ENCODE peak calls at places on chromosomes 3 and 15, in ten cellular contexts. O, S, G, M, A, U, D, C, Q and E are unnamed samples.

GRCh38 chr15:87287156-87287555 is 969.4 kb downstream of the NTRK3 start:
- DNase-seq in O (no peak), S (no peak), G (peak; percentile 83), M (no peak), A (no peak), U (no peak), D (peak; percentile 38), C (no peak), Q (peak; percentile 75), E (no peak)

GRCh38 chr15:62889734-62890505 is 152.6 kb upstream of the TPM1 start:
- DNase-seq in O (no peak), S (no peak), G (peak; percentile 66), M (no peak), A (peak; percentile 49), U (no peak), D (peak; percentile 73), C (no peak), Q (peak; percentile 73), E (no peak)

GRCh38 chr15:101008158-101009139 is 89.3 kb downstream of the LRRK1 start:
- DNase-seq in O (peak; percentile 91), S (peak; percentile 90), G (peak; percentile 86), M (peak; percentile 41), A (peak; percentile 66), U (peak; percentile 92), D (peak; percentile 71), C (peak; percentile 81), Q (peak; percentile 68), E (peak; percentile 87)

GRCh38 chr15:85443593-85444328 is 63.4 kb downstream of the AKAP13 start:
- DNase-seq in O (no peak), S (no peak), G (peak; percentile 70), M (no peak), A (no peak), U (no peak), D (peak; percentile 65), C (no peak), Q (peak; percentile 96), E (no peak)

GRCh38 chr3:61876797-61877196 is 315.4 kb downstream of the PTPRG start:
- DNase-seq in O (no peak), S (no peak), G (peak; percentile 93), M (no peak), A (no peak), U (no peak), D (peak; percentile 78), C (no peak), Q (no peak), E (no peak)

GRCh38 chr3:37768107-37768809 is 93.4 kb upstream of the CTDSPL start:
- DNase-seq in O (peak; percentile 70), S (no peak), G (peak; percentile 90), M (no peak), A (no peak), U (no peak), D (peak; percentile 23), C (no peak), Q (peak; percentile 66), E (no peak)

GRCh38 chr3:63364495-63364894 is 86.4 kb downstream of the SYNPR start:
- DNase-seq in O (no peak), S (no peak), G (peak; percentile 63), M (no peak), A (no peak), U (no peak), D (peak; percentile 67), C (no peak), Q (peak; percentile 60), E (no peak)

GRCh38 chr3:67384790-67385397 is 269.5 kb downstream of the SUCLG2 start:
- DNase-seq in O (peak; percentile 29), S (peak; percentile 39), G (peak; percentile 78), M (no peak), A (no peak), U (peak; percentile 77), D (peak; percentile 74), C (no peak), Q (peak; percentile 46), E (peak; percentile 26)

GRCh38 chr15:97563516-97563915 is 397.0 kb upstream of the ARRDC4 start:
- DNase-seq in O (no peak), S (no peak), G (no peak), M (no peak), A (no peak), U (no peak), D (no peak), C (no peak), Q (no peak), E (no peak)

GRCh38 chr15:52653451-52653964 is 25.7 kb downstream of the ATOSA start:
- DNase-seq in O (no peak), S (no peak), G (peak; percentile 91), M (no peak), A (no peak), U (no peak), D (peak; percentile 90), C (no peak), Q (peak; percentile 96), E (no peak)

GRCh38 chr3:2711081-2711480 is 399.1 kb downstream of the IL5RA start:
- DNase-seq in O (no peak), S (no peak), G (no peak), M (no peak), A (no peak), U (no peak), D (no peak), C (no peak), Q (no peak), E (no peak)

GRCh38 chr3:2714856-2715255 is 395.3 kb downstream of the IL5RA start:
- DNase-seq in O (no peak), S (no peak), G (no peak), M (no peak), A (no peak), U (no peak), D (no peak), C (no peak), Q (no peak), E (no peak)

DNA sequence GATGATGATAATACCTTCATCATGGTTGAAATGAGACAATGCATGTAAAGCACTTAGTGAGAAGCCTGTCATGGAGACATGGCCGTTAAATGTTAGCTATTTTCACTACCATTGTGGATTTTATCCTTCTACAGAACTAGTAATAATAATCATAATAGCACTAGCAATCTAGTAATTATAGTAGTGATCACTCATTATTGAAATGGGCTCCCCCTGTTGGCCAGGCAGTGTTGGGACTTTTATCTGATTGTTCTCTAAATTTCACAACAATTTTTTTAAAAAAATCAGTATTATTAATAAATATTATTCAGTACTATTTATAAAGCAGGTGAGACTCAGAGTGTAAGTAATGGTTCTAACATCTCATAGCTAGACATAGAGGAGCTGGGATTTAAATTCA is 396.3 kb downstream of the IL5RA start:
- DNase-seq in O (no peak), S (no peak), G (peak; percentile 8), M (no peak), A (no peak), U (no peak), D (no peak), C (no peak), Q (no peak), E (no peak)
- TF ChIP-seq CTCF in O (no peak), S (peak; percentile 38), G (peak; percentile 44), M (no peak), A (no peak), U (peak; percentile 76), D (no peak), C (no peak), Q (no peak), E (peak; percentile 38)

DNA sequence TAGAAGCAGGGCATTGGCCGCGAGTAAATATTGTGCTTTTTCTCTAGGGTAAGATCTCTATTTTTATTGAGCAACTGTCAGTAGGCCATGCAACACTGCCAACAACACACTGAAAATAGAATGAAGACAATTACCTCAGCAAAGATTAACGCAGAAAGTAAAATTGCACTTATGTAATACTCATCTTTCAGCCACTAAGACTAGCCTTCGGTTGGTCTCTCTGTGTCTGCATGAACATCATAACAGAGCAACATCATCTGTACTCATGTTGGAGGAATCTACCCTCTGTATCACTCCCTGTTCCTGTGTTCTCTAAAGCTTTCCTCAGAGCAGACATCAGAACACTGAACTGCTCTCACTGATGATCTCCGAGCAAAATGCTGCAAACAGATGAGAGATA is 8.6 kb upstream of the LRRC3B start:
- DNase-seq in O (no peak), S (no peak), G (no peak), M (no peak), A (no peak), U (no peak), D (no peak), C (no peak), Q (no peak), E (no peak)
- TF ChIP-seq CTCF in O (no peak), S (no peak), G (no peak), M (no peak), A (no peak), U (no peak), D (no peak), C (no peak), Q (no peak), E (no peak)

GRCh38 chr3:66001626-66002025 is 37.1 kb downstream of the MAGI1 start:
- DNase-seq in O (no peak), S (no peak), G (no peak), M (no peak), A (no peak), U (no peak), D (no peak), C (no peak), Q (no peak), E (no peak)
- TF ChIP-seq CTCF in O (no peak), S (no peak), G (no peak), M (no peak), A (no peak), U (no peak), D (no peak), C (no peak), Q (no peak), E (no peak)

GRCh38 chr15:74820056-74820455 is 6.4 kb upstream of the CPLX3 start:
- DNase-seq in O (no peak), S (no peak), G (no peak), M (no peak), A (no peak), U (no peak), D (no peak), C (no peak), Q (no peak), E (no peak)

GRCh38 chr15:74815961-74816360 is 3.3 kb downstream of the LMAN1L start:
- DNase-seq in O (no peak), S (no peak), G (no peak), M (no peak), A (no peak), U (no peak), D (no peak), C (no peak), Q (no peak), E (no peak)

GRCh38 chr15:74816624-74817369 is 4.2 kb downstream of the LMAN1L start:
- DNase-seq in O (no peak), S (no peak), G (no peak), M (no peak), A (no peak), U (no peak), D (no peak), C (no peak), Q (peak; percentile 9), E (no peak)

GRCh38 chr15:74815121-74815933 is 2.7 kb downstream of the LMAN1L start:
- DNase-seq in O (peak; percentile 88), S (no peak), G (no peak), M (no peak), A (no peak), U (no peak), D (no peak), C (no peak), Q (no peak), E (no peak)

DNA sequence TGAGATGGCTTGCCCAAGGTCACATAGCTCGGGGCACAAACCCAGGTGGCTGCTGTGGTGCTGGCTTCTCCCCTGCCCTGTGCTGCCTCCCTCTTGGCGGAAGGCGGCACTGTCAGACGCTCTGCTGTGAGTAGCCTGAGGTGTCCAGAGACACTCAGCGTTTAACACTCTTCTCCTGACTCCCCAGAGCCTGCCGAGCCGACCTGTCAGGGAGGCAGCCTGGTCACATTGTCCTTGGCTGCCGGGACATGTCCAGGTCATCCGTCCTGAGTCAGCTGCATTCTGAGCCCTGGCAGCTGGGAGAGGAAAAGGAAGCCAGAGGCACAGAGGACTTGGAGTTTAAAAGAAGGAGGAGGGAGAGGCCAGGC is 4.7 kb downstream of the LMAN1L start:
- DNase-seq in O (no peak), S (no peak), G (peak; percentile 24), M (no peak), A (no peak), U (peak; percentile 67), D (peak; percentile 11), C (no peak), Q (peak; percentile 74), E (no peak)
- TF ChIP-seq CTCF in O (no peak), S (no peak), G (peak; percentile 43), M (no peak), A (no peak), U (peak; percentile 38), D (peak; percentile 22), C (no peak), Q (peak; percentile 58), E (peak; percentile 30)